ENCODE peak calls at places on chromosomes 3 and 15, in ten cellular contexts. O is ovary; B is GM23248; Q is CD8-positive, alpha-beta T cell; V is left ventricle myocardium inferior; P is A549; Y is fibroblast of lung; D is colonic mucosa; J is heart right ventricle; E is tibial artery. K is an unnamed sample.
A peak's percentile ranks its signal among the peaks of the same experiment; 100 is the strongest.

GRCh38 chr3:173396191-173397041 is 1.1 kb upstream of the NLGN1 start:
- DNase-seq in P (no peak), Q (no peak), V (no peak), B (peak; percentile 36), J (no peak), E (no peak), Y (peak; percentile 15), D (peak; percentile 16), O (no peak), K (peak; percentile 49)

GRCh38 chr3:141561426-141562034 is 74.7 kb downstream of the RASA2 start:
- DNase-seq in Y (peak; percentile 86), V (no peak), P (peak; percentile 81), D (peak; percentile 47), B (peak; percentile 67), O (no peak), E (no peak), Q (peak; percentile 52), J (peak; percentile 54), K (peak; percentile 63)

GRCh38 chr3:195578565-195578964 is 5.2 kb downstream of the APOD start:
- DNase-seq in P (no peak), J (no peak), E (no peak), Y (no peak), Q (no peak), O (no peak), B (no peak), D (no peak), V (no peak), K (no peak)

GRCh38 chr3:100761211-100761921 is 52.1 kb downstream of the TFG start:
- DNase-seq in P (peak; percentile 21), O (no peak), B (no peak), J (no peak), E (no peak), D (no peak), Q (no peak), V (no peak), Y (no peak), K (peak; percentile 75)

GRCh38 chr15:74399511-74400312 is 32.3 kb upstream of the CYP11A1 start:
- DNase-seq in V (no peak), E (no peak), Q (peak; percentile 46), B (peak; percentile 63), D (no peak), J (no peak), O (no peak), Y (peak; percentile 31), P (no peak), K (no peak)

GRCh38 chr3:126523745-126524428 is at the start of gene CHST13:
- DNase-seq in E (no peak), O (no peak), D (peak; percentile 53), J (no peak), V (peak; percentile 54), P (peak; percentile 51), B (peak; percentile 79), Y (peak; percentile 12), Q (no peak), K (peak; percentile 76)

GRCh38 chr3:152235709-152236298 is 32.9 kb upstream of the MBNL1 start:
- DNase-seq in J (no peak), E (no peak), O (no peak), Q (no peak), D (no peak), V (no peak), P (peak; percentile 80), B (peak; percentile 65), Y (no peak), K (no peak)

GRCh38 chr3:4904801-4905695 is 74.2 kb upstream of the BHLHE40 start:
- DNase-seq in V (no peak), O (no peak), P (no peak), J (no peak), Y (peak; percentile 45), E (no peak), Q (no peak), D (peak; percentile 29), B (peak; percentile 74), K (no peak)

GRCh38 chr15:52391074-52391473 is 95.5 kb upstream of the MYO5C start:
- DNase-seq in D (no peak), V (no peak), O (no peak), E (no peak), Y (no peak), Q (no peak), J (no peak), B (no peak), P (no peak), K (no peak)

GRCh38 chr3:151538706-151539403 is 78.0 kb upstream of the IGSF10 start:
- DNase-seq in Q (no peak), D (no peak), Y (peak; percentile 64), B (peak; percentile 44), P (no peak), J (peak; percentile 10), E (peak; percentile 75), O (peak; percentile 66), V (no peak), K (peak; percentile 89)

GRCh38 chr3:159824341-159824740 is 164.3 kb upstream of the IL12A start:
- DNase-seq in V (no peak), P (peak; percentile 88), D (peak; percentile 47), B (peak; percentile 87), O (no peak), E (no peak), J (no peak), Q (no peak), Y (peak; percentile 86), K (no peak)

GRCh38 chr15:44670087-44670945 is 6.9 kb upstream of the SPG11 start:
- DNase-seq in Q (no peak), B (no peak), P (no peak), Y (no peak), O (no peak), V (no peak), J (no peak), E (no peak), D (no peak), K (no peak)

GRCh38 chr3:43394071-43394501 is 107.7 kb downstream of the SNRK start:
- DNase-seq in D (no peak), B (peak; percentile 8), Y (peak; percentile 47), P (no peak), J (peak; percentile 89), Q (no peak), O (no peak), V (peak; percentile 80), E (peak; percentile 48), K (no peak)

GRCh38 chr15:97141360-97141759 is 810.9 kb downstream of the NR2F2 start:
- DNase-seq in P (no peak), B (no peak), Y (no peak), J (no peak), O (no peak), V (no peak), E (no peak), Q (no peak), D (no peak), K (no peak)

GRCh38 chr3:14988988-14989394 is 41.6 kb downstream of the NR2C2 start:
- DNase-seq in E (no peak), D (no peak), P (peak; percentile 22), B (no peak), Y (no peak), V (no peak), O (no peak), J (no peak), Q (no peak), K (no peak)

GRCh38 chr3:36700537-36701248 is 63.7 kb downstream of the DCLK3 start:
- DNase-seq in Q (peak; percentile 10), B (peak; percentile 89), V (peak; percentile 36), D (peak; percentile 23), Y (peak; percentile 84), O (peak; percentile 13), J (peak; percentile 16), E (peak; percentile 45), P (peak; percentile 72), K (peak; percentile 74)

GRCh38 chr3:56222866-56223265 is 245.4 kb downstream of the ERC2 start:
- DNase-seq in V (no peak), E (no peak), Y (no peak), B (no peak), Q (no peak), D (no peak), P (no peak), O (no peak), J (no peak), K (no peak)

DNA sequence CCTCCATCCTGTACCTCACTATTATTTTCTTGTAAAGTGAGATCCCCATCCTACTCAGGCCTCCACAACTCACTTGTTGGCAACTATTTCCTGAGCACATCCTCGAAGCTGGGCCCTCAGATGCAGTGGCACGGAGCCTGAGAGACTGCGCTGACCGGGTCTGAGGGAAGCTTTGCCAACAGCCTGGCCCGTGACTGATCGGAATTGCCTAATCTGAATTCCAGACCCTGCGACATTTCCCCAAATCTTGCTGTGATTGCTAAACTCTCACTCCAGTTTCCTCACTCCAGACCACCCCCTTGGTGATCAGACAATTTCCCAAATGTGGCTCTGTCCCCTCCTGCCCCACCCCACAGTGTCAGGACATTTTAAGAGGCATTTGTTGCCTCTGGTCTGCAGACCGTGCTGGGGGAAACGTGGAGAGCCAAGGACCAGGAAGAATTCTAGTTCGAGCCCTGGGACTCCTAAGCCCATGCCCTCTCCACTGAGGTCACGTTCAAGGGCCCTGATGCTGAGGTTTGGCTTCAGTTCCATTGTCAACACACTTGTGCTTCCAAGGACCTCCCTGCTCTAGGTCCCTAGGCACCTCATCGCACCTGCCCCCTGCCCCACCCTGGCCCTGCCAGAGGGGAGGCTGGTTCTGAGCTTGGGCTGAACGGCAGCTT is 22.8 kb downstream of the KLHL25 start:
- DNase-seq in J (no peak), V (no peak), B (peak; percentile 76), O (peak; percentile 60), D (peak; percentile 34), Q (no peak), Y (peak; percentile 72), P (no peak), E (peak; percentile 82), K (no peak)
- H3K4me3 ChIP-seq in J (no peak overlapping the region), V (no peak overlapping the region), B (no peak overlapping the region), O (no peak overlapping the region), D (no peak overlapping the region), Q (no peak overlapping the region), Y (no peak overlapping the region), P (no peak overlapping the region), E (no peak overlapping the region), K (no peak overlapping the region)

DNA sequence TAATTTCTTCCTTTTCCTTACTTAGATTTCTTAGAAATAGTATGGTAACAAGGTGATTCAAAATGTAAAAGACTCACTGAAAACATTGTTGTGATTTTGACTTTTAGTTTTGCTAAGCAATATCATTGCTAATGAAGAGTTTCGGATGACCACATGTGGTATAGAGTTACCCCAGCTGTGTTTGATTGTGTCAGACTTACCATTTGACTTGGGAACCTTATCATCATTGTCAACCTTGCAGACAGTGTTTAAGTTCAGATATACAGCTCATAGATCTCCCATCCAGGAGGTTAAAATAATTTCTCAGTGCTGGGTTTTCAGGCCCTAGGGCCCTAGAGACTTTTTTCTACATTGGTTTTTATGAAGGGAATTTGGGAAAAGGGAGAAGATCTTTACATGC is 133.7 kb upstream of the ZPLD1 start:
- DNase-seq in E (no peak), D (no peak), Q (no peak), O (no peak), V (no peak), Y (peak; percentile 5), J (no peak), P (no peak), B (no peak), K (no peak)
- H3K4me1 ChIP-seq in E (no peaks in the 10 kb centered on the region), D (no peaks in the 10 kb centered on the region), Q (no peaks in the 10 kb centered on the region), O (no peaks in the 10 kb centered on the region), V (no peaks in the 10 kb centered on the region), Y (no peaks in the 10 kb centered on the region), J (no peaks in the 10 kb centered on the region), P (no peaks in the 10 kb centered on the region), B (no peaks in the 10 kb centered on the region), K (no peaks in the 10 kb centered on the region)

GRCh38 chr15:88256261-88257230 is at the start of gene NTRK3:
- DNase-seq in V (no peak), O (no peak), B (peak; percentile 44), E (no peak), J (no peak), Y (peak; percentile 4), D (no peak), Q (no peak), P (peak; percentile 49), K (peak; percentile 34)
- H3K4me3 ChIP-seq in V (peak within 1 kb of the TSS; percentile 67), O (peak within 1 kb of the TSS; percentile 18), B (peak within 1 kb of the TSS; percentile 58), E (peak within 1 kb of the TSS; percentile 84), J (peak within 1 kb of the TSS; percentile 41), Y (peak within 1 kb of the TSS; percentile 37), D (peak within 1 kb of the TSS; percentile 7), Q (no peak within 1 kb of the TSS), P (peak within 1 kb of the TSS; percentile 81), K (peak within 1 kb of the TSS; percentile 11)

GRCh38 chr3:38153986-38154608 is 11.2 kb upstream of the OXSR1 start:
- DNase-seq in J (no peak), O (no peak), E (no peak), D (no peak), Q (no peak), V (no peak), P (no peak), Y (peak; percentile 92), B (peak; percentile 96), K (no peak)
- H3K4me1 ChIP-seq in J (no peaks in the 10 kb centered on the region), O (no peaks in the 10 kb centered on the region), E (no peaks in the 10 kb centered on the region), D (no peaks in the 10 kb centered on the region), Q (peaks cover 9% of the 10 kb centered on the region), V (no peaks in the 10 kb centered on the region), P (peaks cover 3% of the 10 kb centered on the region), Y (no peaks in the 10 kb centered on the region), B (peaks cover 21% of the 10 kb centered on the region), K (no peaks in the 10 kb centered on the region)

K was measured in HAP-1.